ENCODE peak calls at places on chromosomes 16 and 17, in five cellular contexts. T, D, P, V and F are unnamed samples.

GRCh38 chr17:29032067-29032551 is 10.8 kb upstream of the PIPOX start:
- DNase-seq in T (no peak), D (no peak), P (no peak), V (no peak), F (no peak)

GRCh38 chr16:88478115-88478514 is 25.0 kb downstream of the ZFPM1 start:
- DNase-seq in T (no peak), D (no peak), P (no peak), V (no peak), F (no peak)

GRCh38 chr16:19363741-19364140 is 53.9 kb upstream of the TMC5 start:
- DNase-seq in T (no peak), D (no peak), P (no peak), V (no peak), F (no peak)

GRCh38 chr16:12569061-12569460 is 234.6 kb downstream of the CPPED1 start:
- DNase-seq in T (no peak), D (no peak), P (no peak), V (no peak), F (no peak)

GRCh38 chr17:27236710-27237315 is 57.1 kb upstream of the WSB1 start:
- DNase-seq in T (peak; percentile 61), D (no peak), P (peak; percentile 63), V (peak; percentile 80), F (no peak)

GRCh38 chr16:10668322-10669045 is 26.2 kb downstream of the TEKT5 start:
- DNase-seq in T (no peak), D (no peak), P (peak; percentile 64), V (peak; percentile 18), F (no peak)

GRCh38 chr16:56675685-56676210 is 6.1 kb downstream of the MT1H start:
- DNase-seq in T (no peak), D (no peak), P (no peak), V (no peak), F (no peak)

GRCh38 chr16:13055480-13055879 is 154.1 kb downstream of the SHISA9 start:
- DNase-seq in T (no peak), D (no peak), P (no peak), V (no peak), F (no peak)

GRCh38 chr17:48499743-48500434 is 30.9 kb downstream of the HOXB1 start:
- DNase-seq in T (no peak), D (no peak), P (no peak), V (no peak), F (no peak)

GRCh38 chr16:50680907-50681885 is at the start of gene SNX20:
- DNase-seq in T (no peak), D (no peak), P (no peak), V (no peak), F (peak; percentile 63)

GRCh38 chr17:21033350-21033749 is 9.5 kb downstream of the USP22 start:
- DNase-seq in T (no peak), D (no peak), P (no peak), V (peak; percentile 39), F (no peak)

GRCh38 chr16:23530062-23530461 is 19.8 kb upstream of the GGA2 start:
- DNase-seq in T (no peak), D (no peak), P (no peak), V (no peak), F (no peak)

GRCh38 chr16:11233727-11234376 is 22.2 kb downstream of the SOCS1 start:
- DNase-seq in T (no peak), D (no peak), P (no peak), V (peak; percentile 73), F (no peak)

GRCh38 chr17:82086941-82087906 is 10.8 kb downstream of the FASN start:
- DNase-seq in T (no peak), D (no peak), P (no peak), V (no peak), F (no peak)

GRCh38 chr16:53083123-53083522 is 28.3 kb downstream of the CHD9 start:
- DNase-seq in T (no peak), D (no peak), P (no peak), V (peak; percentile 54), F (no peak)

GRCh38 chr16:85313541-85314208 is 201.4 kb upstream of the CIBAR2 start:
- DNase-seq in T (no peak), D (no peak), P (no peak), V (no peak), F (no peak)

GRCh38 chr17:29945281-29945680 is 3.8 kb downstream of the EFCAB5 start:
- DNase-seq in T (no peak), D (no peak), P (no peak), V (no peak), F (no peak)

GRCh38 chr16:1530883-1531637 is 2.4 kb upstream of the TMEM204 start:
- DNase-seq in T (no peak), D (no peak), P (no peak), V (no peak), F (no peak)

GRCh38 chr16:87740441-87740840 is 25.3 kb downstream of the KLHDC4 start:
- DNase-seq in T (no peak), D (no peak), P (no peak), V (no peak), F (no peak)

GRCh38 chr17:50488880-50489279 is 10.2 kb downstream of the RSAD1 start:
- DNase-seq in T (no peak), D (no peak), P (no peak), V (no peak), F (no peak)

GRCh38 chr16:53495325-53495724 is 7.7 kb downstream of the AKTIP start:
- DNase-seq in T (no peak), D (no peak), P (no peak), V (no peak), F (no peak)

GRCh38 chr16:53821957-53822625 is 118.1 kb downstream of the FTO start:
- DNase-seq in T (no peak), D (no peak), P (peak; percentile 25), V (no peak), F (no peak)

DNA sequence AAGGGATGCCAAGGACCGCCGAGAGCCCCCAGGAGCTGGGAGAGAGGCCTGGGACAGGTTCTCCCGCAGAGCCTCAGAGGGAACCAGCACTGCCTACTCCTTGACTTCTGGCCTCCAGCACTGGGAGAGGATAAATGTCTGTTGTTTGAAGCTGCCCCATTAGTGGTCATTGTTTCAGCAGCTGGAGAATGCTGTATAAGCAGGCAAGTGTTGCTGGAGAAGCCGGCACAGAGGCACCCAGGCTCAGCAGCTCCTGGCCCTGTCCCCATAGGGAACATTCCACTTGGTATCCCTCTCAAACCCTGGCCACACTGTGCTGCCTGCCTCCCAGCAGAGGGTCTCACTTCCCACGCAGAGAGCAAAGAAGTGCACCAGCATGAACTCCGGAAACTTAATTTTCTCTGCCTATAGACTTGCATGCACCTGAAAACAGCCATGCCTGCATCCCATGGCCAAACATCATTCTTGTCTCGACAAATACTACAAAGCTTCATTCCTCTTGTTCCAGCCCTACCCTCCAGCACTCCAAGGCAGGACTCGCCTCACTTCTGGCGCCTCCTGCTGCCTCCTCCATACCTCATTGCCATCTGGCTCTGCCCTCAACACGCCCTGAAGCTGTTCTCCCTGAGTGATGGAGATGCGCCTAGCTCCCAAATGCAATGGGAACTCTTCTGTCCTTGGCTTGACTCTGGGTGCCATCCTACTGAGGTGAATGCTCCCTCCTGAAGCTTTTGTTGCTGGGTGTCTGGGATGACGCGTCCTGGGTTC is 88.1 kb downstream of the DNAH17 start:
- DNase-seq in T (no peak), D (no peak), P (no peak), V (no peak), F (no peak)
- TF ChIP-seq JUND in T (no peak), D (no peak), P (no peak), V (no peak), F (no peak)

DNA sequence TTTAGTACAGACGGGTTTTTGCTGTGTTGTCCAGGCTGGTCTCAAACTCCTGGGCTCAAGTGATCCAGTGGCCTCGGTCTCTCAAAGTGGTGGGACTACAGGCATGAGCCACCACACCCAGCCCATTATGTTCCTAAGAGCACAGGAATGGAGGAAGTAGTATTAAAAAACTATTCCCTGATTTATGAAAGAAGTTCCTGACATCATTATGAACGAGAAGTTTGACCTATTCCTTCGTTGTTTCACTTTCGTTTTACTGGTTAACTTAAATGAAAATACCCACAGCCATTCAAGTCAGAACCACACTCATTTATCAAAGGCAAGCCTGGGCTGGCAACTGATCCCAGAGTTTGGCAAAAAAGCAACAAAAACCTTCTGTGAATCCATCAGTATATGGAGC is 13.5 kb upstream of the CBX4 start:
- DNase-seq in T (no peak), D (no peak), P (no peak), V (no peak), F (no peak)
- TF ChIP-seq ZNF274 in T (no peak), D (no peak), P (no peak), V (no peak), F (no peak)

GRCh38 chr16:3035289-3035971 is 1.3 kb downstream of the BICDL2 start:
- DNase-seq in T (no peak), D (no peak), P (no peak), V (no peak), F (no peak)
- H3K4me2 ChIP-seq in T (peak overlapping the region; percentile 95), D (peak overlapping the region; percentile 85), P (peak overlapping the region; percentile 39), V (no peak overlapping the region), F (no peak overlapping the region)

DNA sequence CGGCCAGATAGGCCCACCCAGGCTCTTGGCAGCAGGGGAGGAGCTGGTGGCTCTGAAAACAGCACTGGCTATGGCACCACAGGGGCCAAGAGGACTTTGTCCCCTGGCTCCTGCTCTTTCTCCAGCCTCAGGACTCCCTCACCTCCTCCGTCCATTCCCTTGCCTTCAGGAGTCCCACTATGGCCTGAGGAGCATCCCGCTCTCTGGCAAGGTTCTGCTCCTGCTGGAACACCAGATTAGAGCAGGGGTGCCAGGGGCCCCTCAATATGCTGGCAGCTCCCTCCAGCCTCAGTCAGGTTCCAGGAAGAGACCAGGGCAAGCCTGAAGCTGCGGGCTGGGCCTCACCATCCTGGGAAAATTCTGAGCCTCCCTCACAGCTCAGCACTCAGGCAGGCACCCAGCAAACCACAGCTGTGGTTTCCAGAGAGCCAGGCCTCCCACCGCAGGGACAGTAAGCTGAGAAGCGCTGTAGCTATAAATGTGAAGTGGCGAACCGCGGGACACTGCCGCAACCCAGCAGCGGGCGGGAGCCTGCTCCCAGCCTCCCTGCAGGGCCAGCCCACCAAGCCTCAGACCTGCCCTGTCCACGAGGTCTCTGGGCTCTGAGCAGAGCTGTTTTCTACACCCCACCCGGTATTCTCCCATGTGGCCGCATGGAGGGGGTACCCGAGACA is 25.7 kb downstream of the C17orf100 start:
- DNase-seq in T (no peak), D (no peak), P (peak; percentile 27), V (no peak), F (no peak)
- TF ChIP-seq JUND in T (no peak), D (no peak), P (no peak), V (no peak), F (no peak)